ENCODE peak calls at places on chromosomes 7 and 10, in ten cellular contexts. One of them, this sample, is unnamed.

GRCh38 chr7:122802211-122802833 is 83.9 kb downstream of the CADPS2 start:
- DNase-seq in upper lobe of right lung: no peak
- DNase-seq in psoas muscle: no peak
- DNase-seq in left lung: no peak
- DNase-seq in heart left ventricle: no peak
- DNase-seq in brain microvascular endothelial cell: peak; percentile 6
- DNase-seq in CD4-positive, CD25-positive, alpha-beta regulatory T cell: peak; percentile 1
- DNase-seq in ovary: no peak
- DNase-seq in cardiac muscle cell: peak; percentile 18
- DNase-seq in neural progenitor cell: no peak
- DNase-seq in this sample: no peak

GRCh38 chr10:11344550-11344949 is 266.9 kb downstream of the USP6NL start:
- DNase-seq in upper lobe of right lung: no peak
- DNase-seq in left lung: no peak
- DNase-seq in heart left ventricle: no peak
- DNase-seq in psoas muscle: no peak
- DNase-seq in cardiac muscle cell: no peak
- DNase-seq in neural progenitor cell: no peak
- DNase-seq in CD4-positive, CD25-positive, alpha-beta regulatory T cell: peak; percentile 44
- DNase-seq in brain microvascular endothelial cell: no peak
- DNase-seq in ovary: no peak
- DNase-seq in this sample: no peak

GRCh38 chr10:47233631-47234030 is 66.4 kb upstream of the GDF10 start:
- DNase-seq in neural progenitor cell: no peak
- DNase-seq in psoas muscle: no peak
- DNase-seq in heart left ventricle: no peak
- DNase-seq in CD4-positive, CD25-positive, alpha-beta regulatory T cell: no peak
- DNase-seq in ovary: no peak
- DNase-seq in brain microvascular endothelial cell: no peak
- DNase-seq in left lung: no peak
- DNase-seq in cardiac muscle cell: no peak
- DNase-seq in upper lobe of right lung: no peak
- DNase-seq in this sample: no peak

GRCh38 chr10:102918817-102919236 is 733 bp downstream of the CNNM2 start:
- DNase-seq in ovary: no peak
- DNase-seq in upper lobe of right lung: peak; percentile 66
- DNase-seq in neural progenitor cell: peak; percentile 48
- DNase-seq in CD4-positive, CD25-positive, alpha-beta regulatory T cell: peak; percentile 54
- DNase-seq in heart left ventricle: no peak
- DNase-seq in psoas muscle: no peak
- DNase-seq in cardiac muscle cell: no peak
- DNase-seq in left lung: peak; percentile 34
- DNase-seq in brain microvascular endothelial cell: no peak
- DNase-seq in this sample: no peak

GRCh38 chr10:115956225-115957009 is 316.6 kb downstream of the GFRA1 start:
- DNase-seq in psoas muscle: no peak
- DNase-seq in left lung: no peak
- DNase-seq in brain microvascular endothelial cell: peak; percentile 52
- DNase-seq in heart left ventricle: no peak
- DNase-seq in upper lobe of right lung: no peak
- DNase-seq in CD4-positive, CD25-positive, alpha-beta regulatory T cell: no peak
- DNase-seq in cardiac muscle cell: no peak
- DNase-seq in ovary: no peak
- DNase-seq in neural progenitor cell: no peak
- DNase-seq in this sample: peak; percentile 32

GRCh38 chr10:42488416-42488815 is 150.0 kb downstream of the ZNF33B start:
- DNase-seq in left lung: no peak
- DNase-seq in CD4-positive, CD25-positive, alpha-beta regulatory T cell: no peak
- DNase-seq in upper lobe of right lung: no peak
- DNase-seq in psoas muscle: no peak
- DNase-seq in ovary: no peak
- DNase-seq in neural progenitor cell: no peak
- DNase-seq in heart left ventricle: no peak
- DNase-seq in brain microvascular endothelial cell: no peak
- DNase-seq in cardiac muscle cell: peak; percentile 17
- DNase-seq in this sample: peak; percentile 30

GRCh38 chr10:61279400-61279799 is 173.8 kb downstream of the TMEM26 start:
- DNase-seq in neural progenitor cell: no peak
- DNase-seq in heart left ventricle: no peak
- DNase-seq in left lung: no peak
- DNase-seq in cardiac muscle cell: no peak
- DNase-seq in brain microvascular endothelial cell: no peak
- DNase-seq in psoas muscle: no peak
- DNase-seq in upper lobe of right lung: no peak
- DNase-seq in ovary: no peak
- DNase-seq in CD4-positive, CD25-positive, alpha-beta regulatory T cell: no peak
- DNase-seq in this sample: no peak

GRCh38 chr10:103853428-103854264 is 1.7 kb downstream of the SH3PXD2A start:
- DNase-seq in heart left ventricle: no peak
- DNase-seq in brain microvascular endothelial cell: no peak
- DNase-seq in ovary: no peak
- DNase-seq in upper lobe of right lung: no peak
- DNase-seq in CD4-positive, CD25-positive, alpha-beta regulatory T cell: no peak
- DNase-seq in left lung: no peak
- DNase-seq in neural progenitor cell: no peak
- DNase-seq in psoas muscle: no peak
- DNase-seq in cardiac muscle cell: no peak
- DNase-seq in this sample: no peak

DNA sequence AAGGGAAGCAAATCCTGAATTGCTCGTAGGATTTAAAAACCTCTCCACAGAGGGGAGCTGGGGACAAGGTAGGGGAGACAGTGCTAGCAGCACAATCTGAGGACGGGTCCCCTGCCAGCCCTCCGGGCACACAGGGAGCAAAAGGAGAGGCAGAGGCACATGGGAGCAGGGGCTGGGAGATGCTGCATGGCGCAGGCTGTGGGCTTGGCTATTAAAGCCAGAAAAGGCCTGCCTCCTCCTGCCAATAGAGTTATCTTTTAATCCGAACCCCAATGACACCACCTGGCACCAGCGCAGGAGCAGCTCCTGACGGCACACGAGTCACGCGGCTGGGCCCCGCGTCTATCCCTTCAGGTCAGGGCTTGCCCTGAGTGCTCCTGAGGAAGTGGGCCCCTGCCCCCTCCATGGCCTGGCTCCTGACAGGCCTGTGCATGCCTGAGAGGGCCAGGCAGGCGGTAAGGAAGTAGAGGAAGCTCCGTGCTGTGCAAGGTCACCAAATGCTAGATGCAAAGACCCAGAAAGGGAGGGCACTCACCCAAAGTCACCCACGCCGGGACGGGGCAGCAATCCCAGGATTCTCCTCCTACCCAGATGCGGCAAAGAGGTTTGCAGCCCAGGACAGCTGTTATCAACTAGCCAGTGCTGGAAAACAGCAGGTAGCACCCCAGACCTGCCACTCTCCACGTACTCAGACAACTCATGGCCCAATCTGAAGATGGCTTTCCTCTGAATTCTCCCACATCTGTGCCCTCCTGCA is 28.1 kb downstream of the DLG5 start:
- DNase-seq in ovary: no peak
- DNase-seq in neural progenitor cell: peak; percentile 31
- DNase-seq in cardiac muscle cell: no peak
- DNase-seq in upper lobe of right lung: peak; percentile 69
- DNase-seq in heart left ventricle: no peak
- DNase-seq in psoas muscle: no peak
- DNase-seq in CD4-positive, CD25-positive, alpha-beta regulatory T cell: no peak
- DNase-seq in brain microvascular endothelial cell: no peak
- DNase-seq in left lung: no peak
- DNase-seq in this sample: peak; percentile 98
- H3K4me3 ChIP-seq in ovary: no peak overlapping the region
- H3K4me3 ChIP-seq in neural progenitor cell: no peak overlapping the region
- H3K4me3 ChIP-seq in cardiac muscle cell: no peak overlapping the region
- H3K4me3 ChIP-seq in upper lobe of right lung: no peak overlapping the region
- H3K4me3 ChIP-seq in heart left ventricle: no peak overlapping the region
- H3K4me3 ChIP-seq in psoas muscle: no peak overlapping the region
- H3K4me3 ChIP-seq in CD4-positive, CD25-positive, alpha-beta regulatory T cell: no peak overlapping the region
- H3K4me3 ChIP-seq in brain microvascular endothelial cell: no peak overlapping the region
- H3K4me3 ChIP-seq in left lung: no peak overlapping the region
- H3K4me3 ChIP-seq in this sample: no peak overlapping the region

GRCh38 chr10:71289421-71290130 is 29.5 kb upstream of the SLC29A3 start:
- DNase-seq in psoas muscle: no peak
- DNase-seq in ovary: no peak
- DNase-seq in CD4-positive, CD25-positive, alpha-beta regulatory T cell: no peak
- DNase-seq in brain microvascular endothelial cell: no peak
- DNase-seq in cardiac muscle cell: no peak
- DNase-seq in upper lobe of right lung: no peak
- DNase-seq in neural progenitor cell: no peak
- DNase-seq in heart left ventricle: no peak
- DNase-seq in left lung: no peak
- DNase-seq in this sample: no peak

GRCh38 chr10:71286521-71287294 is 32.4 kb upstream of the SLC29A3 start:
- DNase-seq in ovary: no peak
- DNase-seq in brain microvascular endothelial cell: no peak
- DNase-seq in cardiac muscle cell: no peak
- DNase-seq in heart left ventricle: no peak
- DNase-seq in upper lobe of right lung: no peak
- DNase-seq in left lung: no peak
- DNase-seq in psoas muscle: no peak
- DNase-seq in CD4-positive, CD25-positive, alpha-beta regulatory T cell: no peak
- DNase-seq in neural progenitor cell: no peak
- DNase-seq in this sample: no peak

GRCh38 chr10:71285986-71286385 is 33.1 kb upstream of the SLC29A3 start:
- DNase-seq in neural progenitor cell: no peak
- DNase-seq in cardiac muscle cell: no peak
- DNase-seq in psoas muscle: no peak
- DNase-seq in ovary: no peak
- DNase-seq in CD4-positive, CD25-positive, alpha-beta regulatory T cell: no peak
- DNase-seq in left lung: no peak
- DNase-seq in upper lobe of right lung: no peak
- DNase-seq in heart left ventricle: no peak
- DNase-seq in brain microvascular endothelial cell: no peak
- DNase-seq in this sample: no peak

GRCh38 chr10:71288461-71288860 is 30.6 kb upstream of the SLC29A3 start:
- DNase-seq in neural progenitor cell: no peak
- DNase-seq in upper lobe of right lung: no peak
- DNase-seq in ovary: no peak
- DNase-seq in cardiac muscle cell: no peak
- DNase-seq in left lung: no peak
- DNase-seq in CD4-positive, CD25-positive, alpha-beta regulatory T cell: no peak
- DNase-seq in heart left ventricle: no peak
- DNase-seq in psoas muscle: no peak
- DNase-seq in brain microvascular endothelial cell: no peak
- DNase-seq in this sample: no peak

DNA sequence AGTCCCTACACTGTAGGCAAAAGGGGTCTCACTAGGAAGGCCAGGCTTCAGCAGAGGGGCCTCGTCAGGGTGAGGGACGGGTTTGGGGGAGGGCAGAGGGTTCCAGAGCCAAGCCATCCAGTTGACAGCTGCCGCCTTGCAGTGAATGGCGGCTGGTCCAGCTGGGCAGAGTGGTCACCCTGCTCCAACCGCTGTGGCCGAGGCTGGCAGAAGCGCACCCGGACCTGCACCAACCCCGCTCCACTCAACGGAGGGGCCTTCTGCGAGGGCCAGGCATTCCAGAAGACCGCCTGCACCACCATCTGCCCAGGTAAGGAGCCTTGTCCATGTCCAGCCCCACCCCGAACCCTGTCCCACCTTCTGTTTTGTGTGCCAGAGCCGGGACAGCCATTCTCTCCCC is 31.6 kb upstream of the SLC29A3 start:
- DNase-seq in psoas muscle: no peak
- DNase-seq in heart left ventricle: no peak
- DNase-seq in ovary: no peak
- DNase-seq in brain microvascular endothelial cell: no peak
- DNase-seq in upper lobe of right lung: no peak
- DNase-seq in left lung: no peak
- DNase-seq in cardiac muscle cell: no peak
- DNase-seq in neural progenitor cell: no peak
- DNase-seq in CD4-positive, CD25-positive, alpha-beta regulatory T cell: no peak
- DNase-seq in this sample: no peak
- H3K36me3 ChIP-seq in psoas muscle: no peaks in the 10 kb centered on the region
- H3K36me3 ChIP-seq in heart left ventricle: no peaks in the 10 kb centered on the region
- H3K36me3 ChIP-seq in ovary: no peaks in the 10 kb centered on the region
- H3K36me3 ChIP-seq in brain microvascular endothelial cell: no peaks in the 10 kb centered on the region
- H3K36me3 ChIP-seq in upper lobe of right lung: no peaks in the 10 kb centered on the region
- H3K36me3 ChIP-seq in left lung: peaks cover 26% of the 10 kb centered on the region
- H3K36me3 ChIP-seq in cardiac muscle cell: peaks cover 55% of the 10 kb centered on the region
- H3K36me3 ChIP-seq in neural progenitor cell: no peaks in the 10 kb centered on the region
- H3K36me3 ChIP-seq in CD4-positive, CD25-positive, alpha-beta regulatory T cell: no peaks in the 10 kb centered on the region
- H3K36me3 ChIP-seq in this sample: no peaks in the 10 kb centered on the region

GRCh38 chr10:29647483-29647882 is 12.7 kb upstream of the SVIL start:
- DNase-seq in ovary: no peak
- DNase-seq in psoas muscle: no peak
- DNase-seq in heart left ventricle: no peak
- DNase-seq in cardiac muscle cell: no peak
- DNase-seq in brain microvascular endothelial cell: no peak
- DNase-seq in CD4-positive, CD25-positive, alpha-beta regulatory T cell: peak; percentile 21
- DNase-seq in neural progenitor cell: no peak
- DNase-seq in upper lobe of right lung: no peak
- DNase-seq in left lung: no peak
- DNase-seq in this sample: no peak

GRCh38 chr10:29648983-29649268 is 14.2 kb upstream of the SVIL start:
- DNase-seq in brain microvascular endothelial cell: peak; percentile 77
- DNase-seq in left lung: no peak
- DNase-seq in psoas muscle: no peak
- DNase-seq in ovary: peak; percentile 55
- DNase-seq in neural progenitor cell: no peak
- DNase-seq in cardiac muscle cell: peak; percentile 35
- DNase-seq in heart left ventricle: no peak
- DNase-seq in upper lobe of right lung: no peak
- DNase-seq in CD4-positive, CD25-positive, alpha-beta regulatory T cell: no peak
- DNase-seq in this sample: peak; percentile 61

GRCh38 chr10:29646238-29646902 is 11.6 kb upstream of the SVIL start:
- DNase-seq in upper lobe of right lung: no peak
- DNase-seq in cardiac muscle cell: peak; percentile 74
- DNase-seq in psoas muscle: peak; percentile 51
- DNase-seq in ovary: no peak
- DNase-seq in neural progenitor cell: peak; percentile 33
- DNase-seq in brain microvascular endothelial cell: peak; percentile 75
- DNase-seq in left lung: no peak
- DNase-seq in heart left ventricle: no peak
- DNase-seq in CD4-positive, CD25-positive, alpha-beta regulatory T cell: no peak
- DNase-seq in this sample: peak; percentile 87

GRCh38 chr10:29648114-29648982 is 13.6 kb upstream of the SVIL start:
- DNase-seq in ovary: no peak
- DNase-seq in psoas muscle: no peak
- DNase-seq in cardiac muscle cell: peak; percentile 46
- DNase-seq in upper lobe of right lung: no peak
- DNase-seq in heart left ventricle: no peak
- DNase-seq in left lung: no peak
- DNase-seq in neural progenitor cell: no peak
- DNase-seq in brain microvascular endothelial cell: peak; percentile 62
- DNase-seq in CD4-positive, CD25-positive, alpha-beta regulatory T cell: peak; percentile 32
- DNase-seq in this sample: no peak

GRCh38 chr10:29646960-29647431 is 12.2 kb upstream of the SVIL start:
- DNase-seq in cardiac muscle cell: peak; percentile 76
- DNase-seq in psoas muscle: no peak
- DNase-seq in brain microvascular endothelial cell: peak; percentile 43
- DNase-seq in CD4-positive, CD25-positive, alpha-beta regulatory T cell: no peak
- DNase-seq in neural progenitor cell: no peak
- DNase-seq in left lung: no peak
- DNase-seq in upper lobe of right lung: no peak
- DNase-seq in ovary: no peak
- DNase-seq in heart left ventricle: no peak
- DNase-seq in this sample: no peak
- H3K4me3 ChIP-seq in cardiac muscle cell: no peak overlapping the region
- H3K4me3 ChIP-seq in psoas muscle: peak overlapping the region; percentile 25
- H3K4me3 ChIP-seq in brain microvascular endothelial cell: no peak overlapping the region
- H3K4me3 ChIP-seq in CD4-positive, CD25-positive, alpha-beta regulatory T cell: no peak overlapping the region
- H3K4me3 ChIP-seq in neural progenitor cell: no peak overlapping the region
- H3K4me3 ChIP-seq in left lung: no peak overlapping the region
- H3K4me3 ChIP-seq in upper lobe of right lung: no peak overlapping the region
- H3K4me3 ChIP-seq in ovary: no peak overlapping the region
- H3K4me3 ChIP-seq in heart left ventricle: no peak overlapping the region
- H3K4me3 ChIP-seq in this sample: no peak overlapping the region

DNA sequence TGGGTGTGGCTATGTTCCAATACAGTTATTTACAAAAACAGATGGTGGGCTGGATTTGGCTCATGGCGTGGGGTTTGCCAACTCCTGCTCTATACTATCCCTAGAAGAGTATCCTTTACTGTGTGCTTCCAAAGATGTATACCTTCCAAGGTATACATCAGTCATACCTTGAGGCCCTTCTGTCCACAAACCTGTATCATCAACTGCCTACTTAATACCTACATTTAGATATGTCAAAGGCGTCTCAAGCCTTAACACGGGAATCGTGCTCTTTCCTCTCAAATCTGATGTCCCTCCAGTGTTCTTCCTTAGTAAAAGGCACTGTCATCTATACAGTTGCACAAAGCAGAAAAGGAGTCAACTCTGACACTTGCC is 37.0 kb downstream of the NAMPT start:
- DNase-seq in upper lobe of right lung: no peak
- DNase-seq in left lung: no peak
- DNase-seq in brain microvascular endothelial cell: no peak
- DNase-seq in CD4-positive, CD25-positive, alpha-beta regulatory T cell: no peak
- DNase-seq in heart left ventricle: no peak
- DNase-seq in cardiac muscle cell: no peak
- DNase-seq in ovary: no peak
- DNase-seq in neural progenitor cell: no peak
- DNase-seq in psoas muscle: no peak
- DNase-seq in this sample: no peak
- H3K36me3 ChIP-seq in upper lobe of right lung: peaks cover 52% of the 10 kb centered on the region
- H3K36me3 ChIP-seq in left lung: peaks cover 60% of the 10 kb centered on the region
- H3K36me3 ChIP-seq in brain microvascular endothelial cell: peaks cover 6% of the 10 kb centered on the region
- H3K36me3 ChIP-seq in CD4-positive, CD25-positive, alpha-beta regulatory T cell: peaks cover 36% of the 10 kb centered on the region
- H3K36me3 ChIP-seq in heart left ventricle: no peaks in the 10 kb centered on the region
- H3K36me3 ChIP-seq in cardiac muscle cell: peaks cover 19% of the 10 kb centered on the region
- H3K36me3 ChIP-seq in ovary: no peaks in the 10 kb centered on the region
- H3K36me3 ChIP-seq in neural progenitor cell: peaks cover 27% of the 10 kb centered on the region
- H3K36me3 ChIP-seq in psoas muscle: peaks cover 54% of the 10 kb centered on the region
- H3K36me3 ChIP-seq in this sample: peaks cover 28% of the 10 kb centered on the region